ENCODE peak calls at places on chromosomes 16 and 17, in four cellular contexts. H is GM12878, X is H1, P is HepG2. R is an unnamed sample.

GRCh38 chr16:4288148-4288921 is 15.5 kb upstream of the TFAP4 start:
- DNase-seq in H (no peak), X (peak), P (peak), R (no peak)

GRCh38 chr16:27005386-27005785 is 61.3 kb upstream of the C16orf82 start:
- DNase-seq in H (no peak), X (no peak), P (no peak), R (no peak)

GRCh38 chr16:87789437-87790277 is 23.9 kb upstream of the KLHDC4 start:
- DNase-seq in H (no peak), X (no peak), P (peak), R (no peak)

GRCh38 chr17:76597156-76598003 is 11.7 kb upstream of the ST6GALNAC2 start:
- DNase-seq in H (peak), X (no peak), P (peak), R (no peak)

GRCh38 chr16:88438084-88438870 is 14.8 kb upstream of the ZFPM1 start:
- DNase-seq in H (no peak), X (no peak), P (no peak), R (no peak)

GRCh38 chr17:33375086-33375485 is 82.0 kb upstream of the ASIC2 start:
- DNase-seq in H (no peak), X (no peak), P (no peak), R (no peak)

GRCh38 chr17:57811633-57812280 is 38.1 kb downstream of the MRPS23 start:
- DNase-seq in H (no peak), X (no peak), P (no peak), R (no peak)

GRCh38 chr16:11448796-11449416 is 103.6 kb downstream of the RMI2 start:
- DNase-seq in H (no peak), X (no peak), P (no peak), R (no peak)

GRCh38 chr17:21843318-21843865 is 151.1 kb downstream of the KCNJ18 start:
- DNase-seq in H (no peak), X (no peak), P (no peak), R (no peak)

GRCh38 chr16:79469999-79470398 is 130.5 kb downstream of the MAF start:
- DNase-seq in H (no peak), X (no peak), P (no peak), R (no peak)

GRCh38 chr17:50483266-50483665 is 4.6 kb downstream of the RSAD1 start:
- DNase-seq in H (no peak), X (no peak), P (no peak), R (no peak)

GRCh38 chr17:43844241-43844640 is 2.7 kb upstream of the CD300LG start:
- DNase-seq in H (no peak), X (no peak), P (no peak), R (no peak)

GRCh38 chr16:4655801-4656200 is 31.2 kb downstream of the MGRN1 start:
- DNase-seq in H (no peak), X (no peak), P (no peak), R (no peak)

GRCh38 chr16:57592591-57593003 is 35.8 kb upstream of the ADGRG1 start:
- DNase-seq in H (no peak), X (no peak), P (no peak), R (no peak)

GRCh38 chr16:27208809-27209208 is 5.5 kb downstream of the KDM8 start:
- DNase-seq in H (no peak), X (no peak), P (no peak), R (no peak)

GRCh38 chr17:48539177-48539576 is 5.7 kb downstream of the HOXB2 start:
- DNase-seq in H (no peak), X (no peak), P (no peak), R (no peak)

GRCh38 chr17:34613064-34614019 is 34.0 kb downstream of the TMEM132E start:
- DNase-seq in H (no peak), X (peak), P (no peak), R (no peak)

GRCh38 chr16:68469728-68470460 is 21.6 kb upstream of the SMPD3 start:
- DNase-seq in H (no peak), X (no peak), P (no peak), R (no peak)

GRCh38 chr17:36773039-36773438 is 164.2 kb upstream of the LHX1 start:
- DNase-seq in H (no peak), X (no peak), P (no peak), R (peak)

DNA sequence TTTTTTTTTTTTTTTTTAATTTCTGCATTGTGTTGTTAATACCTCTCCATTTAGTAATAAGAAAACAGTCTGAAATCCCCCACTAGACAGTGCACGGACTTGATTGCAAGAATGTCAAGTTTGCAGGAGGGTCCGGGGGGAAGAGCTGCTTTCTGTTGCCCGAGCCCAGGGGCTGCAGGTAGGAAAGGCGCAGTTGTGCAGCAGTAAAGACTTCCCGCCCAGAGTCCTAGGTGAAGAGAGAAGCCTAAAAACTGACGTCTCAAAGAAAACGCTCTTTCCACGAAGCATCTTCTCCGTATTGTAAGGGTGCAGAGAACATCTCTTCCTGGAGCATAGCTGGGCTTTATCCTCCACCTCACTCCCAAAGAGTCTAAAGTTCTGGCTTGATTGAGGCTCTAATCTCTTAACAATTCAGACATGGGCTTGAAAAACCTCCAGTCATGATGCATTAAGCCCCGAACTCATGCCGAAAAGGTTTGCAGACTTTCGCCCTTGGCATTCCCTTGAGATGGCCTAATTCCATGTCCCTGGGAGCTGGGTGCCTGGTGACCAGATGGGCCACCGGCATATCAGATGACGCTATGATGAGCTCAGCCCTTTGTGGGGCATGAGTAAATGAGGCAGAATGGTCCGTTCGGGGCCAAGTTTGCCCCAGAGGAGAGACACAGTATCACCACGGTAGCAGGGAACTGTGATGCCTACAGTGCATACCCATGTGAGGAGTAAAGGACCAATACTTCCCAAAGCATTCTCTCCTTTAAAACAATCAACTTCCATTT is 436.2 kb upstream of the ZFHX3 start:
- DNase-seq in H (no peak), X (peak), P (no peak), R (no peak)
- H3K4me3 ChIP-seq in H (no peak), X (no peak), P (no peak), R (no peak)

GRCh38 chr17:64787921-64788271 is 125.8 kb upstream of the SMURF2 start:
- DNase-seq in H (no peak), X (no peak), P (no peak), R (no peak)
- TF ChIP-seq SUZ12 in H (no peak), X (no peak), P (no peak), R (no peak)

GRCh38 chr17:82226170-82226808 is 2.6 kb upstream of the SLC16A3 start:
- DNase-seq in H (no peak), X (no peak), P (no peak), R (no peak)

GRCh38 chr17:82228842-82229685 is at the start of gene SLC16A3:
- DNase-seq in H (no peak), X (peak), P (no peak), R (no peak)

GRCh38 chr17:82226809-82227628 is 1.8 kb upstream of the SLC16A3 start:
- DNase-seq in H (no peak), X (no peak), P (no peak), R (no peak)

GRCh38 chr17:82228278-82228841 is 482 bp upstream of the SLC16A3 start:
- DNase-seq in H (no peak), X (peak), P (no peak), R (no peak)

GRCh38 chr17:82227629-82228277 is 1.1 kb upstream of the SLC16A3 start:
- DNase-seq in H (no peak), X (no peak), P (no peak), R (no peak)
- H3K4me3 ChIP-seq in H (peak), X (no peak), P (peak), R (no peak)

GRCh38 chr17:80284631-80285030 is 24.0 kb downstream of the RNF213 start:
- DNase-seq in H (no peak), X (no peak), P (no peak), R (no peak)
- TF ChIP-seq SUZ12 in H (no peak), X (no peak), P (no peak), R (no peak)

GRCh38 chr17:68953340-68953997 is 1.7 kb downstream of the ABCA8 start:
- DNase-seq in H (no peak), X (no peak), P (no peak), R (no peak)

GRCh38 chr17:68955181-68955841 is at the start of gene ABCA8:
- DNase-seq in H (no peak), X (no peak), P (no peak), R (no peak)

GRCh38 chr17:68950725-68951124 is 4.5 kb downstream of the ABCA8 start:
- DNase-seq in H (no peak), X (no peak), P (no peak), R (no peak)

GRCh38 chr17:68957944-68958343 is 2.8 kb upstream of the ABCA8 start:
- DNase-seq in H (no peak), X (no peak), P (no peak), R (no peak)

GRCh38 chr17:68954146-68954971 is 833 bp downstream of the ABCA8 start:
- DNase-seq in H (no peak), X (no peak), P (no peak), R (no peak)
- H3K4me3 ChIP-seq in H (no peak), X (no peak), P (no peak), R (no peak)

GRCh38 chr16:50497592-50497991 is 50.6 kb upstream of the NKD1 start:
- DNase-seq in H (no peak), X (no peak), P (peak), R (no peak)

GRCh38 chr16:50496990-50497389 is 51.2 kb upstream of the NKD1 start:
- DNase-seq in H (no peak), X (no peak), P (no peak), R (no peak)

GRCh38 chr16:50491516-50491915 is 56.7 kb upstream of the NKD1 start:
- DNase-seq in H (no peak), X (no peak), P (no peak), R (no peak)

GRCh38 chr16:50495673-50496072 is 52.5 kb upstream of the NKD1 start:
- DNase-seq in H (no peak), X (no peak), P (no peak), R (no peak)

GRCh38 chr16:50494501-50495491 is 53.4 kb upstream of the NKD1 start:
- DNase-seq in H (no peak), X (no peak), P (no peak), R (no peak)
- TF ChIP-seq SUZ12 in H (no peak), X (no peak), P (no peak), R (no peak)

GRCh38 chr16:1300664-1301476 is 8.6 kb upstream of the UBE2I start:
- DNase-seq in H (no peak), X (peak), P (peak), R (peak)

GRCh38 chr16:1298406-1298805 is 11.0 kb upstream of the UBE2I start:
- DNase-seq in H (no peak), X (no peak), P (no peak), R (no peak)

GRCh38 chr16:1299868-1300203 is 9.6 kb upstream of the UBE2I start:
- DNase-seq in H (no peak), X (no peak), P (no peak), R (no peak)

GRCh38 chr16:1297413-1297773 is 12.0 kb upstream of the UBE2I start:
- DNase-seq in H (no peak), X (no peak), P (no peak), R (no peak)

DNA sequence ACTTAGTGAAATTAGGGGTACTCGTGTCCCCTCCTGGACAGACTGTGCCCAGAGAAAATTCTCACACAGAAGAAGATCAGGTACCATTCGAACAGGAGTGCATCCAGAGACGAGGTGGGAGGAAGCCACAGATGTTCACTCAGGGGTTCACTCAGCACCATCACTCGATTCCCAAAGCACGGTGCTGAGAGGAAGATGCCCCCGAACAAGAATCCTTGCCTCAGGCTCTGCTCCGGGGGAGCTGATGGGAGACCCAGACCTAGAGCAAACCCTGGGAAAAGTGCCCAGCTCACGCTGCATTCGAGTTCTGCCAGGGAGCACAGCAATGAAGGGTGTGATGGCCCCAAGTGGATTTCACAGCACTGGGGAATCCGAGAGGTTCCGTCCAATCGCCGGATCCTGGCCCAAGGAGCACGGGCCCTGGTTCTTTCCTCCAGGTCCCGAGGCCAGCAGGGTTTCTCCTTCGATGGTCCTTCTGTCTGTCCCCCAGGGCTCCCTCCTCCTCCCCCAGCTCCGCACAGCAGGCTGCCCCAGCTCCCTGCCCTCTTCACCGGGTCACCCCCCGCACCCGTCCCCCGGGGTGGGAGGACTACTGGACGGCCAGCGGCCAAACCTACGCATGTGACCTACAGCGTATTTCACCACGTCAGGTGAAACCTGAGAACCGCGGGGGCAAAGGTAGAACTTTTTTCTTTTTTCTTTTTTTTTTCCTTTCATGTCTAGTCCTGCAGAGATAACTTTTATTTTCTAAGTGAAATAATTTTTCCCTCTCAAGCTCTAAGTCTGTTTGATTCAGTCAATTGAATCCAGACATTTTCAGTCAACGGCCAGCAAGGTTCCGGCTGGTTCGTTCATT is 10.2 kb upstream of the UBE2I start:
- DNase-seq in H (no peak), X (no peak), P (peak), R (no peak)
- H3K4me3 ChIP-seq in H (no peak), X (no peak), P (peak), R (no peak)

DNA sequence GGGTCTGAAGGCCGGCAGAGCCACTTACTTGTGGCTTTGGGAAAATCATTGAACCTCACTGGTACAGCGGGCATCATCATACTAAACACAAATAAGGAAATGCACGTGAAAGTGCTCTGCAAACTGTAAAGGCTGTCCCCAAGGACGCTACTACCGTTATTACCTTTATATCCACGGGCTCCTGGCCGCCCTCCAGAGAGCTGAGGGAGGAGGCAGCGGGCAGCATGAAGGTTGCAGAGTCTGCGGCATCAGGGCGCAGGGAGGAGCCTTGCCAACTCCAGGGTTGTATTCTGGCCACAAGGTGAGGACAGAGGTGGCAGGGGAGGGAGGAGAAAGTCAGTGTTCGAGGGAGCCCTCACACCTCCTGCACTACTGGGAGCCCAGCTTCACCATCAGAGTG is 68.3 kb upstream of the GCSH start:
- DNase-seq in H (no peak), X (no peak), P (no peak), R (no peak)
- TF ChIP-seq SUZ12 in H (no peak), X (no peak), P (no peak), R (no peak)